ENCODE peak calls at places on chromosomes 1 and 21, in ten cellular contexts. R, D, P, T, N, J, M, G, C and X are unnamed samples.

GRCh38 chr1:228646717-228647522 is 88.4 kb upstream of the RHOU start:
- DNase-seq in M (no peak), G (no peak), N (no peak), C (peak), P (peak), T (peak), R (peak), D (peak), J (no peak), X (peak)

GRCh38 chr1:184775329-184775728 is 20.7 kb upstream of the EDEM3 start:
- DNase-seq in T (no peak), M (no peak), N (no peak), R (no peak), D (no peak), G (no peak), P (no peak), C (no peak), J (no peak), X (no peak)

GRCh38 chr1:67299296-67299695 is 8.4 kb upstream of the IL12RB2 start:
- DNase-seq in C (no peak), N (no peak), R (no peak), T (no peak), M (no peak), J (no peak), G (no peak), P (no peak), D (no peak), X (no peak)

GRCh38 chr1:43443197-43443946 is 10.4 kb downstream of the HYI start:
- DNase-seq in C (no peak), N (peak), J (peak), G (no peak), M (no peak), D (no peak), R (peak), P (peak), T (no peak), X (peak)

GRCh38 chr1:180927348-180927747 is 14.7 kb downstream of the KIAA1614 start:
- DNase-seq in T (no peak), P (no peak), N (peak), D (no peak), R (no peak), M (no peak), J (no peak), C (no peak), G (no peak), X (no peak)

GRCh38 chr1:192776998-192777397 is 31.8 kb upstream of the RGS2 start:
- DNase-seq in M (no peak), N (no peak), D (no peak), P (no peak), J (no peak), G (no peak), C (no peak), R (no peak), T (no peak), X (no peak)

GRCh38 chr1:18602533-18603211 is 28.0 kb upstream of the PAX7 start:
- DNase-seq in G (no peak), J (no peak), M (no peak), R (no peak), N (no peak), T (no peak), P (no peak), C (no peak), D (no peak), X (no peak)

GRCh38 chr1:173392895-173393654 is 84.1 kb upstream of the PRDX6 start:
- DNase-seq in M (peak), C (no peak), G (no peak), N (no peak), D (no peak), J (no peak), P (no peak), R (no peak), T (peak), X (no peak)

GRCh38 chr1:8873506-8874229 is 4.8 kb downstream of the ENO1 start:
- DNase-seq in P (peak), N (peak), M (peak), R (peak), G (peak), D (no peak), C (peak), J (peak), T (peak), X (peak)

GRCh38 chr1:160827418-160827817 is 31.4 kb downstream of the LY9 start:
- DNase-seq in M (no peak), J (no peak), D (no peak), R (no peak), N (no peak), T (no peak), P (no peak), C (no peak), G (no peak), X (no peak)

GRCh38 chr1:35175067-35176001 is 17.6 kb downstream of the SFPQ start:
- DNase-seq in D (no peak), N (no peak), C (no peak), G (no peak), P (no peak), M (no peak), R (no peak), T (no peak), J (no peak), X (no peak)
- TF ChIP-seq POLR2A in D (peak), N (no peak), C (peak), G (no peak), P (no peak), M (peak), R (no peak), T (no peak), J (no peak), X (no peak)

DNA sequence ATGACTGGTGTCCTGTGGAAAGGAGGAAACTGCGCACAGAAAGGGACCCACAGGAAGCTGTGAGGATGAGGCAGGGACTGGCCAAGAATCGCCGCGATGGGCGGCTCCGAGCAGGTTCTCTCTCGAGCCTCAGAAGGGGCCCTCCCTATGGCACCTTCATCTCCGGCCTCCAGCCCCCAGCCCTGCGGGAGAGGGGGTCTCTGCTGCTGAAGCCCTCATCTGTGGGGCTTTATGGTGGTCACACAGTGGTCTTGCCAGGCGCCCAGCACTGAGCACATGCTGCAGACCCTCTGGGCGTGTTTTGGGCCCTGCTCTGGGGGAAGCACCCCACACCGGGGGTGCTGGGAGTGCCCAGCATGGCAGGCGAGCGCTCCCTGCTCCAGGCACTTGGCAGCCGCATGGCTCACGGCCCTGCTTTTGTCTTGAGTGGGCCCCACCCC is 86.6 kb upstream of the ACTRT2 start:
- DNase-seq in T (no peak), J (no peak), G (no peak), M (no peak), C (no peak), P (no peak), N (no peak), D (peak), R (no peak), X (no peak)
- TF ChIP-seq EP300 in T (no peak), J (no peak), G (no peak), M (no peak), C (no peak), P (no peak), N (no peak), D (no peak), R (no peak), X (no peak)

DNA sequence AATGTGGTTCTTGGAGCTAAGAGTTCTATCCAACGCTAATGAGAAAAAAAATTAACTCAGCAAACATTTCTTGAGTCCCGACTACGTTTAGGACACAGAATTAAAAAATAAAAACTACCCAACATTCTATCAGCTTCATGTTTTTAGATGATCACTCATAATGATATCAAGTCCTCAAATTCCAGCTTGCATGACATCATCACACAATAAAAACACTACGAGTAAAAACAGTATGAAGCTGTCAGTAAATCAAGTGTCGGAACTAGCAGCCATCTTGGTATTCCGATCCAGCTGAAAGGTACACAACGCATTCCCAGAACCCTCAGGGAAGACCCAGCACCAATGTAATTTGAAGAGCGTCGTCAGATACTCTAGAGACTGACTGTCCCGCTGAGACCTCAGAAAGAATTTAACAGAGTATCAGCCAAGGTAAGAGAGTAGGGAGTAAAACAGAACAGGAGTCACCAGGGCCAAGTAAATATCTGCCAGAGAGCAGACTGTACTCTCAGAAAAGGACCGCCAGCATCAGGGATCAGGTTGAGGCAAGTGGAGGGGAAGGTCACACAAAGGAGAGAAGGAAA is 57.0 kb downstream of the NRIP1 start:
- DNase-seq in G (no peak), R (no peak), C (no peak), J (no peak), P (no peak), T (no peak), N (no peak), M (no peak), D (no peak), X (no peak)
- TF ChIP-seq POLR2A in G (no peak), R (no peak), C (no peak), J (no peak), P (no peak), T (no peak), N (no peak), M (no peak), D (no peak), X (no peak)

DNA sequence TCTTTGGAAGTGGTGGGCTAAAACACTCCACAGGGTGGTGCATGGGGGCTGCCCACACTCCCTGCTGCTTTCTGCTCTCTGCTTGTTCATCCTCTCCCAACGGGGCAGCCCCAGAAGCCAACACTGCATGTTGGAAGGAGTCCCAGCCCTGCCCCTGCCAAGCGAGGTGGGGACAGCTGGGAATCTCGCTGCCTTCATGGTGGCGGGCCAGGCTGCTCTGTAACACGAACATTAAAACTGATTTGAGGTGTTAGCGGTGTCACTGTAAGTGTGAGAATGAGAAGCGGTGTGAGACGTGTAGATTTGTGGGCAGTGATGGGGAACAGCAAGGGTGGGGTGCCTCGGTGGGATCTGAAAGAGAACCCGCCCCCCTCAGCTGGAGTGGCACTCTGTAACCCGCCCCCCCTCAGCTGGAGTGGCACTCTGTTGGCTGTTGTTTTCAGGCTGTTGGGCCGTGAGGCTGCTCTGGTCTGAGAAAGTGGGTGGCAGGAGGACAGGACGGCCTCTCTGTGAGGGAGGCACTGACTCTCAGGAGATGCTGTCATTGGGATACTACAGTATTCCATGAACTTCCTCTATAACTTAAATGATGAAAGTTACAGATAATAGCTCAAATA is 80.9 kb downstream of the PCBP3 start:
- DNase-seq in N (no peak), G (no peak), T (no peak), D (no peak), C (no peak), R (no peak), P (no peak), M (no peak), J (no peak), X (no peak)
- TF ChIP-seq EP300 in N (no peak), G (no peak), T (no peak), D (no peak), C (no peak), R (no peak), P (no peak), M (no peak), J (no peak), X (no peak)

GRCh38 chr1:79005945-79006344 is 585 bp downstream of the ADGRL4 start:
- DNase-seq in D (no peak), J (no peak), P (no peak), M (no peak), G (no peak), C (no peak), R (no peak), T (no peak), N (no peak), X (no peak)

GRCh38 chr1:79004916-79005315 is 1.6 kb downstream of the ADGRL4 start:
- DNase-seq in P (no peak), J (no peak), G (no peak), R (no peak), N (no peak), T (no peak), D (no peak), C (no peak), M (no peak), X (no peak)

GRCh38 chr1:79012500-79012899 is 6.0 kb upstream of the ADGRL4 start:
- DNase-seq in N (no peak), C (no peak), T (no peak), P (no peak), D (no peak), G (no peak), J (no peak), M (no peak), R (no peak), X (no peak)

GRCh38 chr1:79010589-79010988 is 4.1 kb upstream of the ADGRL4 start:
- DNase-seq in G (no peak), M (no peak), T (no peak), R (no peak), J (no peak), D (no peak), N (no peak), C (no peak), P (no peak), X (no peak)

DNA sequence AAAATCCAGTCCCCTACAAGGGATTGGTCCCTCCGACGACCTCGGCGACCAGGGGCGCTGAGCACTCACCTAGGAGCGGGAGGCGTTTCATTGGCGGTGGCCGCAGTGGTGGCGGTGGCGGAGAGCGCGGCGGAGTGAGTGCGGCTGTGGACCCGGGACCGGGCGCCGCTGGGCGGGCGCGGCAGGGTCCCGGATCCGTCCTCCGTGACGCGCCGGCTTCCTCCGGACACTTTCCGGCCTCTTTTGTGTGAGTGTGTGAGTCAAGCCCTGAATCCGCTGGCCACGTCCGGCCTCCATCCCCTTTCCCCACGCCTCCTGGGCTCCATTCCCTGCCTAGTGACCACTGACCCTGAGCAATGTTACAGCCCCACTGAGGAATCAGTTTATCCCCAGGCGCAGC is at the start of gene ADGRL4:
- DNase-seq in D (peak), C (peak), J (no peak), M (no peak), P (no peak), N (no peak), T (no peak), R (no peak), G (no peak), X (peak)
- TF ChIP-seq POLR2A in D (peak), C (peak), J (no peak), M (no peak), P (peak), N (no peak), T (no peak), R (no peak), G (no peak), X (no peak)

DNA sequence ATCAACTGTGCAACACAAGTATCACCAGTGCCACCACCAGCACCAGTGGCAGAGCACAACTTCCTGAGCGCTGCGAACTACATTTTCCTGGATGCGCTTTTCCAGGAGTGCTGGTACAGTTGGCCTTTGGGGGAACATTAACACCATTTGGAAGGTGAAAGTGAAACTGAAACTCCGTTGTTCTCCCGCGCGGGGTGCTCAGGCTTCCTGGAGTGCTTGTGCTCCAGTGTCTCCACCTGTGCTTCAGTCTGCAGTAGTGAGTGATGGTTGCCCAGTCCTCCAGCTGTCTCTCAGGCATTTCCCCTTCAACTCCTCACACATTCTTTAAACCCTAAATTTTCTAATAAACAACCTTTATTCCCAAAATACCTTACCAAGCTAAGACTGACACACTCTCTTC is 187.8 kb downstream of the LRRIQ3 start:
- DNase-seq in D (no peak), T (no peak), M (no peak), R (no peak), G (no peak), P (no peak), J (no peak), N (no peak), C (no peak), X (no peak)
- TF ChIP-seq EP300 in D (no peak), T (no peak), M (no peak), R (no peak), G (no peak), P (no peak), J (no peak), N (no peak), C (no peak), X (no peak)

GRCh38 chr1:16248603-16249534 is 11.9 kb upstream of the CPLANE2 start:
- DNase-seq in C (no peak), R (peak), N (peak), G (peak), T (no peak), J (peak), D (no peak), M (peak), P (peak), X (peak)

GRCh38 chr1:16249838-16250241 is 12.9 kb upstream of the CPLANE2 start:
- DNase-seq in J (peak), C (no peak), P (peak), T (no peak), D (no peak), N (peak), R (no peak), M (no peak), G (peak), X (peak)

GRCh38 chr1:16245476-16246196 is 8.7 kb upstream of the CPLANE2 start:
- DNase-seq in M (no peak), T (no peak), N (no peak), P (no peak), G (no peak), C (no peak), D (no peak), J (no peak), R (no peak), X (peak)

GRCh38 chr1:16246961-16247360 is 10.0 kb upstream of the CPLANE2 start:
- DNase-seq in J (no peak), C (no peak), M (no peak), N (no peak), T (no peak), R (no peak), D (no peak), P (no peak), G (no peak), X (no peak)

DNA sequence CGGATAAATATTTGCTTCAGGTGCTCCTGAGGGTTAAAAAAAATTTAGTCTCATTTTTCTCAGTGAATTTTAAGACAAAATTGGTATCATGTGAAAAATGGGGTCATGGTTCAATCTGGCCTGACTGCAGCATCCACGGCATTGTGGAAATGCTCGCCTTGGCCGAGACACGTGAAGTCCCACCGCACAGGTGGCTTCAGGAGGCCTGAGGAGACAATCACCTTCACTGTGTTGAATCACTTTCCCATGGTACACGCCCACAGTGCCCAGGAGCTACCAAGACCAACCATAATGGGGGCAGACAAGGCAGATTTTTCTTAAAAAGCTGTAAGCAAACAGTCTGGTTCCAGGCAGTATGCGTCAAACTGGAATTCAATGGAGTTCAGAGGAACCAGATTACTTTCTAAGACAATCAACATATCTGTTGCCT is 11.0 kb upstream of the CPLANE2 start:
- DNase-seq in G (no peak), P (no peak), J (no peak), R (no peak), C (no peak), D (no peak), M (no peak), N (no peak), T (no peak), X (no peak)
- TF ChIP-seq POLR2A in G (no peak), P (no peak), J (no peak), R (no peak), C (no peak), D (no peak), M (no peak), N (no peak), T (no peak), X (no peak)

DNA sequence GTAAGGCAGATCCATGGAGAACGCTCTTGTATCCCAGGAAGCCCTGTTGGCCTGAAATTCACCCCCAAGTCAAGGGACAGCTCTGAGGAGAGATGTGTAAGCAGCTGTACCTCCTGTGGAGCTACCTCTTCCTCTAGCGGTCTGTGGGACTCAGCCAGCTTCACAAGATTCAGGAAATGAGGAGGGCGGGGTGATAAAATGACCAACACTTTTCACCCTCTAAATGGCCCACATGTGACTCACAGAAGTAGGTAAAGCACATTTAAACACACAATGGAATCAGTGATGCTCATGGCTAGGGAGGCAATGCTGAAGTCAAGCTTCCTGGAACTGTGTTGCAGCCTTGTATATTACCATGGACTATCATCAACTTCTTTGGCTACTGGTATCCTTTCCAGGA is at the start of gene SH2D1B:
- DNase-seq in N (no peak), G (no peak), M (peak), R (no peak), C (no peak), T (no peak), D (no peak), P (no peak), J (no peak), X (no peak)
- TF ChIP-seq EP300 in N (no peak), G (no peak), M (no peak), R (no peak), C (no peak), T (no peak), D (no peak), P (no peak), J (no peak), X (no peak)

GRCh38 chr1:170395149-170395548 is 136.8 kb upstream of the GORAB start:
- DNase-seq in C (no peak), N (no peak), P (no peak), M (no peak), J (no peak), R (no peak), D (no peak), G (no peak), T (no peak), X (no peak)

GRCh38 chr1:170402451-170403311 is 129.3 kb upstream of the GORAB start:
- DNase-seq in T (no peak), M (no peak), J (no peak), N (no peak), D (no peak), G (no peak), C (no peak), R (no peak), P (no peak), X (no peak)

GRCh38 chr1:170397061-170397460 is 134.9 kb upstream of the GORAB start:
- DNase-seq in T (no peak), P (no peak), R (no peak), G (no peak), M (no peak), D (no peak), J (no peak), N (no peak), C (no peak), X (no peak)
- TF ChIP-seq POLR2A in T (no peak), P (no peak), R (no peak), G (no peak), M (no peak), D (no peak), J (no peak), N (no peak), C (no peak), X (no peak)

GRCh38 chr1:36755313-36756230 is 272.9 kb upstream of the CSF3R start:
- DNase-seq in J (no peak), C (no peak), T (no peak), M (no peak), N (no peak), R (no peak), G (no peak), P (no peak), D (no peak), X (no peak)
- TF ChIP-seq EP300 in J (no peak), C (no peak), T (no peak), M (no peak), N (no peak), R (no peak), G (no peak), P (no peak), D (no peak), X (no peak)